ENCODE peak calls at places on chromosome X, in six cellular contexts. Q is fibroblast of mammary gland; N is NCI-H146; E is ureter; M is hypothalamus; L is activated CD4-positive, alpha-beta T cell treated with anti-CD3 and anti-CD28 coated beads, Interleukin-2, amount 50 U/mL, for 24 hours. B is an unnamed sample.

GRCh38 chrX:1074172-1074571 is 138.3 kb downstream of the CRLF2 start:
- DNase-seq in Q (no peak), N (no peak), E (no peak), M (no peak), L (no peak), B (no peak)

GRCh38 chrX:74523224-74523623 is 91.2 kb downstream of the RLIM start:
- DNase-seq in Q (peak; percentile 2), N (no peak), E (no peak), M (no peak), L (no peak), B (no peak)

GRCh38 chrX:110992611-110993010 is 103.4 kb upstream of the PAK3 start:
- DNase-seq in Q (peak; percentile 21), N (peak; percentile 3), E (no peak), M (no peak), L (no peak), B (no peak)

GRCh38 chrX:154715825-154716224 is 35.1 kb downstream of the GAB3 start:
- DNase-seq in Q (no peak), N (no peak), E (no peak), M (no peak), L (no peak), B (no peak)

GRCh38 chrX:27675493-27675892 is 85.3 kb downstream of the DCAF8L2 start:
- DNase-seq in Q (peak; percentile 22), N (no peak), E (no peak), M (no peak), L (no peak), B (peak; percentile 4)

GRCh38 chrX:30156009-30156408 is 59.4 kb upstream of the MAGEB2 start:
- DNase-seq in Q (no peak), N (no peak), E (no peak), M (no peak), L (no peak), B (no peak)

GRCh38 chrX:125131146-125131545 is 188.5 kb upstream of the TEX13C start:
- DNase-seq in Q (no peak), N (peak; percentile 29), E (no peak), M (no peak), L (no peak), B (no peak)

GRCh38 chrX:69424161-69424560 is 80.0 kb upstream of the NALF2 start:
- DNase-seq in Q (peak; percentile 33), N (no peak), E (no peak), M (no peak), L (no peak), B (no peak)

GRCh38 chrX:140764401-140764919 is 54.9 kb downstream of the LINC00632 start:
- DNase-seq in Q (peak; percentile 66), N (no peak), E (no peak), M (peak; percentile 4), L (no peak), B (peak; percentile 45)

GRCh38 chrX:14027511-14028019 is 2.1 kb downstream of the GEMIN8 start:
- DNase-seq in Q (peak; percentile 96), N (no peak), E (no peak), M (no peak), L (no peak), B (peak; percentile 86)

GRCh38 chrX:9681422-9681821 is 84.2 kb downstream of the GPR143 start:
- DNase-seq in Q (peak; percentile 62), N (no peak), E (no peak), M (no peak), L (no peak), B (peak; percentile 68)

GRCh38 chrX:63784346-63784901 is 590 bp downstream of the ARHGEF9 start:
- DNase-seq in Q (no peak), N (no peak), E (no peak), M (no peak), L (no peak), B (no peak)

GRCh38 chrX:70262952-70263567 is 3.1 kb upstream of the P2RY4 start:
- DNase-seq in Q (peak; percentile 43), N (peak; percentile 73), E (peak; percentile 65), M (no peak), L (no peak), B (peak; percentile 8)

GRCh38 chrX:153662266-153662665 is 11.3 kb downstream of the PNCK start:
- DNase-seq in Q (peak; percentile 22), N (peak; percentile 13), E (no peak), M (peak; percentile 11), L (peak; percentile 35), B (no peak)

GRCh38 chrX:115713465-115713864 is 152.5 kb downstream of the PLS3 start:
- DNase-seq in Q (no peak), N (peak; percentile 54), E (no peak), M (no peak), L (no peak), B (no peak)

GRCh38 chrX:43655961-43656494 is at the start of gene MAOA:
- DNase-seq in Q (peak; percentile 51), N (no peak), E (peak; percentile 89), M (peak; percentile 20), L (no peak), B (no peak)

GRCh38 chrX:117987376-117987775 is 129.2 kb downstream of the KLHL13 start:
- DNase-seq in Q (peak; percentile 11), N (no peak), E (no peak), M (no peak), L (no peak), B (peak; percentile 64)